ENCODE peak calls at places on chromosomes 3 and 15, in eight cellular contexts. One of them, this sample, is unnamed.
A peak's percentile ranks its signal among the peaks of the same experiment; 100 is the strongest.

GRCh38 chr15:82647045-82647834 is at the start of gene CPEB1:
- DNase-seq in Peyer's patch: no peak
- DNase-seq in AG04450: no peak
- DNase-seq in Caco-2: no peak
- DNase-seq in AG04449: no peak
- DNase-seq in progenitor cell of endocrine pancreas: no peak
- DNase-seq in dorsolateral prefrontal cortex: peak; percentile 80
- DNase-seq in adrenal gland: peak; percentile 70
- DNase-seq in this sample: peak; percentile 30

GRCh38 chr3:188326111-188326510 is 172.2 kb downstream of the LPP start:
- DNase-seq in Peyer's patch: no peak
- DNase-seq in AG04450: no peak
- DNase-seq in Caco-2: no peak
- DNase-seq in AG04449: no peak
- DNase-seq in progenitor cell of endocrine pancreas: no peak
- DNase-seq in dorsolateral prefrontal cortex: no peak
- DNase-seq in adrenal gland: no peak
- DNase-seq in this sample: no peak

GRCh38 chr15:33242165-33242564 is 47.7 kb upstream of the FMN1 start:
- DNase-seq in Peyer's patch: no peak
- DNase-seq in AG04450: no peak
- DNase-seq in Caco-2: no peak
- DNase-seq in AG04449: peak; percentile 10
- DNase-seq in progenitor cell of endocrine pancreas: no peak
- DNase-seq in dorsolateral prefrontal cortex: no peak
- DNase-seq in adrenal gland: no peak
- DNase-seq in this sample: peak; percentile 18

GRCh38 chr3:112464264-112464663 is 35.0 kb downstream of the BTLA start:
- DNase-seq in Peyer's patch: no peak
- DNase-seq in AG04450: no peak
- DNase-seq in Caco-2: no peak
- DNase-seq in AG04449: no peak
- DNase-seq in progenitor cell of endocrine pancreas: no peak
- DNase-seq in dorsolateral prefrontal cortex: no peak
- DNase-seq in adrenal gland: no peak
- DNase-seq in this sample: no peak

GRCh38 chr15:31740203-31740602 is 290.1 kb upstream of the CHRNA7 start:
- DNase-seq in Peyer's patch: no peak
- DNase-seq in AG04450: no peak
- DNase-seq in Caco-2: no peak
- DNase-seq in AG04449: no peak
- DNase-seq in progenitor cell of endocrine pancreas: no peak
- DNase-seq in dorsolateral prefrontal cortex: peak; percentile 58
- DNase-seq in adrenal gland: no peak
- DNase-seq in this sample: no peak

GRCh38 chr3:124559650-124560405 is 170.4 kb upstream of the UMPS start:
- DNase-seq in Peyer's patch: peak; percentile 42
- DNase-seq in AG04450: peak; percentile 62
- DNase-seq in Caco-2: peak; percentile 72
- DNase-seq in AG04449: peak; percentile 38
- DNase-seq in progenitor cell of endocrine pancreas: peak; percentile 58
- DNase-seq in dorsolateral prefrontal cortex: peak; percentile 69
- DNase-seq in adrenal gland: peak; percentile 83
- DNase-seq in this sample: peak; percentile 74

GRCh38 chr3:165770781-165771180 is 66.4 kb downstream of the BCHE start:
- DNase-seq in Peyer's patch: no peak
- DNase-seq in AG04450: no peak
- DNase-seq in Caco-2: no peak
- DNase-seq in AG04449: no peak
- DNase-seq in progenitor cell of endocrine pancreas: no peak
- DNase-seq in dorsolateral prefrontal cortex: no peak
- DNase-seq in adrenal gland: no peak
- DNase-seq in this sample: no peak

GRCh38 chr15:58840048-58840447 is 68.9 kb downstream of the MINDY2 start:
- DNase-seq in Peyer's patch: no peak
- DNase-seq in AG04450: no peak
- DNase-seq in Caco-2: no peak
- DNase-seq in AG04449: no peak
- DNase-seq in progenitor cell of endocrine pancreas: no peak
- DNase-seq in dorsolateral prefrontal cortex: no peak
- DNase-seq in adrenal gland: no peak
- DNase-seq in this sample: no peak

GRCh38 chr3:169891886-169892285 is 19.5 kb upstream of the SAMD7 start:
- DNase-seq in Peyer's patch: no peak
- DNase-seq in AG04450: no peak
- DNase-seq in Caco-2: no peak
- DNase-seq in AG04449: no peak
- DNase-seq in progenitor cell of endocrine pancreas: no peak
- DNase-seq in dorsolateral prefrontal cortex: no peak
- DNase-seq in adrenal gland: no peak
- DNase-seq in this sample: no peak

GRCh38 chr3:32392530-32393302 is 1.1 kb downstream of the CMTM7 start:
- DNase-seq in Peyer's patch: peak; percentile 50
- DNase-seq in AG04450: no peak
- DNase-seq in Caco-2: no peak
- DNase-seq in AG04449: no peak
- DNase-seq in progenitor cell of endocrine pancreas: no peak
- DNase-seq in dorsolateral prefrontal cortex: no peak
- DNase-seq in adrenal gland: peak; percentile 76
- DNase-seq in this sample: no peak

GRCh38 chr3:195010551-195011100 is 260.3 kb downstream of the XXYLT1 start:
- DNase-seq in Peyer's patch: no peak
- DNase-seq in AG04450: no peak
- DNase-seq in Caco-2: no peak
- DNase-seq in AG04449: no peak
- DNase-seq in progenitor cell of endocrine pancreas: no peak
- DNase-seq in dorsolateral prefrontal cortex: no peak
- DNase-seq in adrenal gland: no peak
- DNase-seq in this sample: no peak

GRCh38 chr3:11300970-11301369 is 28.8 kb downstream of the ATG7 start:
- DNase-seq in Peyer's patch: no peak
- DNase-seq in AG04450: no peak
- DNase-seq in Caco-2: no peak
- DNase-seq in AG04449: no peak
- DNase-seq in progenitor cell of endocrine pancreas: no peak
- DNase-seq in dorsolateral prefrontal cortex: no peak
- DNase-seq in adrenal gland: no peak
- DNase-seq in this sample: no peak

GRCh38 chr3:167739190-167739589 is 3.7 kb downstream of the SERPINI1 start:
- DNase-seq in Peyer's patch: no peak
- DNase-seq in AG04450: no peak
- DNase-seq in Caco-2: no peak
- DNase-seq in AG04449: no peak
- DNase-seq in progenitor cell of endocrine pancreas: no peak
- DNase-seq in dorsolateral prefrontal cortex: no peak
- DNase-seq in adrenal gland: no peak
- DNase-seq in this sample: no peak

GRCh38 chr3:127747751-127748521 is 74.4 kb downstream of the MGLL start:
- DNase-seq in Peyer's patch: no peak
- DNase-seq in AG04450: peak; percentile 69
- DNase-seq in Caco-2: no peak
- DNase-seq in AG04449: peak; percentile 86
- DNase-seq in progenitor cell of endocrine pancreas: no peak
- DNase-seq in dorsolateral prefrontal cortex: no peak
- DNase-seq in adrenal gland: no peak
- DNase-seq in this sample: no peak

GRCh38 chr15:80803580-80804525 is 24.7 kb downstream of the CEMIP start:
- DNase-seq in Peyer's patch: no peak
- DNase-seq in AG04450: no peak
- DNase-seq in Caco-2: no peak
- DNase-seq in AG04449: no peak
- DNase-seq in progenitor cell of endocrine pancreas: no peak
- DNase-seq in dorsolateral prefrontal cortex: no peak
- DNase-seq in adrenal gland: no peak
- DNase-seq in this sample: no peak

GRCh38 chr3:61008168-61008737 is 243.0 kb downstream of the FHIT start:
- DNase-seq in Peyer's patch: no peak
- DNase-seq in AG04450: no peak
- DNase-seq in Caco-2: no peak
- DNase-seq in AG04449: no peak
- DNase-seq in progenitor cell of endocrine pancreas: no peak
- DNase-seq in dorsolateral prefrontal cortex: no peak
- DNase-seq in adrenal gland: no peak
- DNase-seq in this sample: no peak

GRCh38 chr3:61005591-61005990 is 245.7 kb downstream of the FHIT start:
- DNase-seq in Peyer's patch: no peak
- DNase-seq in AG04450: no peak
- DNase-seq in Caco-2: no peak
- DNase-seq in AG04449: no peak
- DNase-seq in progenitor cell of endocrine pancreas: no peak
- DNase-seq in dorsolateral prefrontal cortex: no peak
- DNase-seq in adrenal gland: no peak
- DNase-seq in this sample: no peak

GRCh38 chr3:61009025-61009424 is 242.2 kb downstream of the FHIT start:
- DNase-seq in Peyer's patch: peak; percentile 20
- DNase-seq in AG04450: no peak
- DNase-seq in Caco-2: no peak
- DNase-seq in AG04449: no peak
- DNase-seq in progenitor cell of endocrine pancreas: no peak
- DNase-seq in dorsolateral prefrontal cortex: no peak
- DNase-seq in adrenal gland: no peak
- DNase-seq in this sample: no peak
- TF ChIP-seq CTCF in Peyer's patch: no peak
- TF ChIP-seq CTCF in AG04450: no peak
- TF ChIP-seq CTCF in Caco-2: no peak
- TF ChIP-seq CTCF in AG04449: no peak
- TF ChIP-seq CTCF in progenitor cell of endocrine pancreas: no peak
- TF ChIP-seq CTCF in dorsolateral prefrontal cortex: no peak
- TF ChIP-seq CTCF in adrenal gland: no peak
- TF ChIP-seq CTCF in this sample: no peak

GRCh38 chr3:46100812-46101211 is 73.5 kb upstream of the XCR1 start:
- DNase-seq in Peyer's patch: no peak
- DNase-seq in AG04450: no peak
- DNase-seq in Caco-2: no peak
- DNase-seq in AG04449: no peak
- DNase-seq in progenitor cell of endocrine pancreas: no peak
- DNase-seq in dorsolateral prefrontal cortex: no peak
- DNase-seq in adrenal gland: no peak
- DNase-seq in this sample: no peak

GRCh38 chr3:46104706-46105105 is 77.4 kb upstream of the XCR1 start:
- DNase-seq in Peyer's patch: no peak
- DNase-seq in AG04450: no peak
- DNase-seq in Caco-2: no peak
- DNase-seq in AG04449: no peak
- DNase-seq in progenitor cell of endocrine pancreas: no peak
- DNase-seq in dorsolateral prefrontal cortex: no peak
- DNase-seq in adrenal gland: no peak
- DNase-seq in this sample: no peak

GRCh38 chr3:46102780-46103130 is 75.5 kb upstream of the XCR1 start:
- DNase-seq in Peyer's patch: no peak
- DNase-seq in AG04450: no peak
- DNase-seq in Caco-2: no peak
- DNase-seq in AG04449: no peak
- DNase-seq in progenitor cell of endocrine pancreas: no peak
- DNase-seq in dorsolateral prefrontal cortex: no peak
- DNase-seq in adrenal gland: no peak
- DNase-seq in this sample: no peak

GRCh38 chr3:46105313-46105919 is 78.1 kb upstream of the XCR1 start:
- DNase-seq in Peyer's patch: no peak
- DNase-seq in AG04450: no peak
- DNase-seq in Caco-2: no peak
- DNase-seq in AG04449: no peak
- DNase-seq in progenitor cell of endocrine pancreas: no peak
- DNase-seq in dorsolateral prefrontal cortex: no peak
- DNase-seq in adrenal gland: no peak
- DNase-seq in this sample: no peak

GRCh38 chr3:46102059-46102779 is 74.9 kb upstream of the XCR1 start:
- DNase-seq in Peyer's patch: no peak
- DNase-seq in AG04450: no peak
- DNase-seq in Caco-2: no peak
- DNase-seq in AG04449: no peak
- DNase-seq in progenitor cell of endocrine pancreas: no peak
- DNase-seq in dorsolateral prefrontal cortex: no peak
- DNase-seq in adrenal gland: no peak
- DNase-seq in this sample: no peak
- TF ChIP-seq CTCF in Peyer's patch: no peak
- TF ChIP-seq CTCF in AG04450: no peak
- TF ChIP-seq CTCF in Caco-2: no peak
- TF ChIP-seq CTCF in AG04449: no peak
- TF ChIP-seq CTCF in progenitor cell of endocrine pancreas: no peak
- TF ChIP-seq CTCF in dorsolateral prefrontal cortex: no peak
- TF ChIP-seq CTCF in adrenal gland: no peak
- TF ChIP-seq CTCF in this sample: no peak

GRCh38 chr3:97967966-97968365 is 4.3 kb downstream of the RIOX2 start:
- DNase-seq in Peyer's patch: no peak
- DNase-seq in AG04450: no peak
- DNase-seq in Caco-2: no peak
- DNase-seq in AG04449: no peak
- DNase-seq in progenitor cell of endocrine pancreas: no peak
- DNase-seq in dorsolateral prefrontal cortex: no peak
- DNase-seq in adrenal gland: no peak
- DNase-seq in this sample: no peak
- TF ChIP-seq CTCF in Peyer's patch: no peak
- TF ChIP-seq CTCF in AG04450: no peak
- TF ChIP-seq CTCF in Caco-2: no peak
- TF ChIP-seq CTCF in AG04449: no peak
- TF ChIP-seq CTCF in progenitor cell of endocrine pancreas: peak; percentile 37
- TF ChIP-seq CTCF in dorsolateral prefrontal cortex: no peak
- TF ChIP-seq CTCF in adrenal gland: no peak
- TF ChIP-seq CTCF in this sample: no peak

GRCh38 chr15:39578851-39579486 is 1.9 kb upstream of the THBS1 start:
- DNase-seq in Peyer's patch: no peak
- DNase-seq in AG04450: no peak
- DNase-seq in Caco-2: no peak
- DNase-seq in AG04449: no peak
- DNase-seq in progenitor cell of endocrine pancreas: no peak
- DNase-seq in dorsolateral prefrontal cortex: no peak
- DNase-seq in adrenal gland: no peak
- DNase-seq in this sample: no peak
- TF ChIP-seq CTCF in Peyer's patch: no peak
- TF ChIP-seq CTCF in AG04450: peak; percentile 49
- TF ChIP-seq CTCF in Caco-2: no peak
- TF ChIP-seq CTCF in AG04449: peak; percentile 29
- TF ChIP-seq CTCF in progenitor cell of endocrine pancreas: no peak
- TF ChIP-seq CTCF in dorsolateral prefrontal cortex: no peak
- TF ChIP-seq CTCF in adrenal gland: no peak
- TF ChIP-seq CTCF in this sample: no peak

DNA sequence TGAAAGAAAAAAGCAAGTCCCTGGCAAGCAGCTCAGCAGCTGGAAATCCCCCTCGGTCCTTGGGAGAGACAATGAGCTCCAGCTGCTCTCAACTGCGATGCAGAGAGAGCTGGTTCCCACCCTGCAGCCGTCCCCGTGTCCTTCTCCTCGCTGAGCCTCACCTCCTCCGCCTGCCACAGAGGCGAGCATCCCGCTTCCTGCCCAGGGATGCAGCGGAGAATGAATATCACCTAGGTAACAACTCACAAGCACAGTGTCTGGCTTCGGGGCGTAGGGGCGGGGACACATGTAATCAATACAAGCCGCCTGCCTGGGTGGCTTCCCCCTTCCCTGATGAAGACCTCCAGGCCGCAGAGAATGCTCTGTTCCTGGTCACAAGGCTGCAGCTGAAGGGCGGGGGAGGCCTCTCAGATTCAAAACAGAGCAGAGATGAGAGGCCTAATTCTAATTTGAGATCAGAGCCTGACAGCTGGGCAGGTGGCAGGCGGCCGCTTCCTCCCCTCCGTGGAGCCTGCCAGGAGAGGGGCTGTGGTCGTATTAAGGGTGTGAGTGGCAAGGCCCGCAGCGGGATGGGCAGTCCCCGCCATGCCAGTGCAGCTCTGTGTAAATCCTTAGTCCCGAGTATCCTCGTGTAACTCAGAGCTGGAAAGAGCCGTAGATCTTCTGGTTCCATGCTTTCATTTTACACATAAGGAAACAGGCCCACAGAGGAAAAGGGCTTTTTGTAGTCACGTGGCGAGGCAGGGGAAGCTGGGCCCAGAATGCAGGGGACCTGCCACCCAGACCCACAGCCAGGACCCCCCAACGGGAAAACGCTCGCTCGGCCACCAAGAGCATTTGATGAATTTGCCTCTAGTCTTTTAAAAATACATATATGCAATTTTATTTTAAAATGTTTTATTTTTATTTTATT is 24.3 kb downstream of the ZDHHC19 start:
- DNase-seq in Peyer's patch: peak; percentile 62
- DNase-seq in AG04450: no peak
- DNase-seq in Caco-2: no peak
- DNase-seq in AG04449: no peak
- DNase-seq in progenitor cell of endocrine pancreas: no peak
- DNase-seq in dorsolateral prefrontal cortex: peak; percentile 46
- DNase-seq in adrenal gland: no peak
- DNase-seq in this sample: no peak
- TF ChIP-seq CTCF in Peyer's patch: no peak
- TF ChIP-seq CTCF in AG04450: no peak
- TF ChIP-seq CTCF in Caco-2: no peak
- TF ChIP-seq CTCF in AG04449: no peak
- TF ChIP-seq CTCF in progenitor cell of endocrine pancreas: no peak
- TF ChIP-seq CTCF in dorsolateral prefrontal cortex: no peak
- TF ChIP-seq CTCF in adrenal gland: no peak
- TF ChIP-seq CTCF in this sample: no peak